ENCODE peak calls at places on chromosomes 16 and 17, in seven cellular contexts. A, P, Y, H, E, T and B are unnamed samples.

GRCh38 chr17:70527364-70527888 is 358.1 kb downstream of the KCNJ2 start:
- DNase-seq in A (no peak), P (no peak), Y (no peak), H (no peak), E (no peak), T (no peak), B (no peak)

GRCh38 chr17:33038740-33039139 is 47.1 kb downstream of the SPACA3 start:
- DNase-seq in A (peak), P (no peak), Y (peak), H (peak), E (no peak), T (peak), B (peak)

GRCh38 chr17:27558842-27559505 is 72.0 kb upstream of the LGALS9 start:
- DNase-seq in A (no peak), P (no peak), Y (no peak), H (peak), E (peak), T (no peak), B (no peak)

GRCh38 chr17:30263552-30264333 is 28.0 kb downstream of the BLMH start:
- DNase-seq in A (peak), P (peak), Y (peak), H (no peak), E (no peak), T (no peak), B (no peak)

GRCh38 chr17:2253768-2254406 is 49.7 kb downstream of the SMG6 start:
- DNase-seq in A (no peak), P (no peak), Y (no peak), H (no peak), E (no peak), T (no peak), B (no peak)

GRCh38 chr16:2884041-2884451 is 1.0 kb downstream of the FLYWCH2 start:
- DNase-seq in A (peak), P (no peak), Y (no peak), H (no peak), E (peak), T (no peak), B (no peak)

GRCh38 chr16:68752602-68753001 is 15.5 kb downstream of the CDH1 start:
- DNase-seq in A (no peak), P (no peak), Y (peak), H (peak), E (no peak), T (no peak), B (no peak)

GRCh38 chr17:67431210-67432015 is 54.3 kb downstream of the PITPNC1 start:
- DNase-seq in A (peak), P (peak), Y (peak), H (no peak), E (no peak), T (no peak), B (no peak)

GRCh38 chr17:74453665-74454196 is 12.7 kb upstream of the CD300A start:
- DNase-seq in A (no peak), P (peak), Y (peak), H (no peak), E (no peak), T (no peak), B (no peak)

GRCh38 chr17:77434136-77435114 is 293.7 kb downstream of the SEC14L1 start:
- DNase-seq in A (no peak), P (no peak), Y (no peak), H (no peak), E (no peak), T (no peak), B (peak)

GRCh38 chr17:57670769-57671545 is 74.1 kb downstream of the CCDC182 start:
- DNase-seq in A (no peak), P (no peak), Y (no peak), H (no peak), E (peak), T (no peak), B (no peak)

GRCh38 chr17:2214047-2214717 is 89.4 kb downstream of the SMG6 start:
- DNase-seq in A (peak), P (peak), Y (no peak), H (peak), E (no peak), T (peak), B (no peak)

GRCh38 chr17:45172541-45173286 is 11.0 kb downstream of the HEXIM2 start:
- DNase-seq in A (peak), P (peak), Y (peak), H (peak), E (peak), T (peak), B (no peak)

GRCh38 chr17:8144401-8145295 is 7.6 kb downstream of the PER1 start:
- DNase-seq in A (no peak), P (no peak), Y (no peak), H (no peak), E (no peak), T (no peak), B (no peak)

GRCh38 chr16:12235110-12235509 is 258.6 kb downstream of the SNX29 start:
- DNase-seq in A (no peak), P (no peak), Y (no peak), H (no peak), E (no peak), T (no peak), B (no peak)

GRCh38 chr17:75652934-75653549 is 13.9 kb downstream of the RECQL5 start:
- DNase-seq in A (peak), P (peak), Y (peak), H (no peak), E (no peak), T (no peak), B (peak)

GRCh38 chr17:57604771-57605733 is 140.0 kb downstream of the CCDC182 start:
- DNase-seq in A (no peak), P (peak), Y (no peak), H (peak), E (peak), T (peak), B (peak)

GRCh38 chr16:20242568-20243240 is 84.6 kb downstream of the GP2 start:
- DNase-seq in A (no peak), P (no peak), Y (no peak), H (no peak), E (no peak), T (no peak), B (no peak)

GRCh38 chr16:1333149-1333812 is at the start of gene BAIAP3:
- DNase-seq in A (no peak), P (no peak), Y (peak), H (peak), E (peak), T (peak), B (peak)

GRCh38 chr17:39724731-39725130 is 5.6 kb downstream of the MIEN1 start:
- DNase-seq in A (no peak), P (no peak), Y (no peak), H (no peak), E (no peak), T (no peak), B (no peak)

GRCh38 chr17:48752399-48753288 is 24.1 kb upstream of the HOXB13 start:
- DNase-seq in A (no peak), P (no peak), Y (no peak), H (no peak), E (no peak), T (no peak), B (no peak)

GRCh38 chr17:48413613-48414405 is 16.2 kb downstream of the SKAP1 start:
- DNase-seq in A (no peak), P (no peak), Y (no peak), H (no peak), E (no peak), T (no peak), B (no peak)

GRCh38 chr16:695355-696089 is 5.3 kb upstream of the WDR24 start:
- DNase-seq in A (no peak), P (no peak), Y (peak), H (peak), E (peak), T (no peak), B (no peak)

GRCh38 chr17:28763804-28764266 is 20.0 kb downstream of the TRAF4 start:
- DNase-seq in A (peak), P (peak), Y (peak), H (peak), E (no peak), T (peak), B (peak)

GRCh38 chr16:65809627-65810026 is 556.9 kb upstream of the CDH5 start:
- DNase-seq in A (no peak), P (no peak), Y (no peak), H (no peak), E (no peak), T (no peak), B (no peak)

GRCh38 chr16:54926166-54926838 is 4.4 kb upstream of the IRX5 start:
- DNase-seq in A (peak), P (peak), Y (no peak), H (no peak), E (no peak), T (no peak), B (no peak)

GRCh38 chr17:78172284-78173024 is 4.1 kb downstream of the SYNGR2 start:
- DNase-seq in A (no peak), P (peak), Y (peak), H (peak), E (peak), T (no peak), B (no peak)

GRCh38 chr17:2954898-2955445 is 108.4 kb downstream of the OR1D5 start:
- DNase-seq in A (peak), P (peak), Y (peak), H (no peak), E (no peak), T (no peak), B (no peak)

GRCh38 chr16:27901956-27902355 is 161.6 kb downstream of the GSG1L start:
- DNase-seq in A (no peak), P (no peak), Y (no peak), H (no peak), E (peak), T (no peak), B (no peak)

GRCh38 chr17:63634163-63634562 is 11.9 kb downstream of the MAP3K3 start:
- DNase-seq in A (no peak), P (peak), Y (no peak), H (no peak), E (no peak), T (peak), B (no peak)

GRCh38 chr17:3959921-3960601 is 4.2 kb downstream of the ATP2A3 start:
- DNase-seq in A (no peak), P (no peak), Y (no peak), H (no peak), E (peak), T (no peak), B (no peak)

GRCh38 chr17:35073991-35074627 is 10.6 kb upstream of the RFFL start:
- DNase-seq in A (no peak), P (no peak), Y (no peak), H (no peak), E (no peak), T (no peak), B (no peak)

GRCh38 chr17:45431531-45432404 is 902 bp downstream of the ARHGAP27 start:
- DNase-seq in A (peak), P (no peak), Y (peak), H (peak), E (peak), T (peak), B (peak)

GRCh38 chr16:67514382-67514828 is 14.2 kb upstream of the RIPOR1 start:
- DNase-seq in A (peak), P (peak), Y (peak), H (peak), E (peak), T (peak), B (peak)

GRCh38 chr17:9842057-9842758 is 16.5 kb downstream of the GLP2R start:
- DNase-seq in A (peak), P (peak), Y (peak), H (peak), E (no peak), T (peak), B (no peak)

GRCh38 chr16:31179747-31180458 is at the start of gene FUS:
- DNase-seq in A (peak), P (peak), Y (peak), H (peak), E (peak), T (peak), B (peak)
- TF ChIP-seq CTCF in A (no peak), P (no peak), Y (no peak), H (no peak), E (no peak), T (no peak), B (no peak)

GRCh38 chr17:82899941-82900340 is 60.1 kb upstream of the ZNF750 start:
- DNase-seq in A (no peak), P (no peak), Y (no peak), H (no peak), E (no peak), T (no peak), B (no peak)
- H3K4me3 ChIP-seq in A (no peak), P (no peak), Y (no peak), H (no peak), E (no peak), T (no peak), B (no peak)

GRCh38 chr17:43757171-43757660 is 1.4 kb downstream of the SOST start:
- DNase-seq in A (no peak), P (no peak), Y (no peak), H (no peak), E (no peak), T (no peak), B (no peak)

GRCh38 chr17:43756176-43756575 is 2.4 kb downstream of the SOST start:
- DNase-seq in A (no peak), P (no peak), Y (no peak), H (no peak), E (no peak), T (no peak), B (no peak)

GRCh38 chr17:43753488-43754129 is 5.0 kb downstream of the SOST start:
- DNase-seq in A (peak), P (no peak), Y (no peak), H (no peak), E (no peak), T (no peak), B (no peak)

GRCh38 chr17:43754947-43755346 is 3.6 kb downstream of the SOST start:
- DNase-seq in A (no peak), P (no peak), Y (no peak), H (no peak), E (no peak), T (no peak), B (no peak)

DNA sequence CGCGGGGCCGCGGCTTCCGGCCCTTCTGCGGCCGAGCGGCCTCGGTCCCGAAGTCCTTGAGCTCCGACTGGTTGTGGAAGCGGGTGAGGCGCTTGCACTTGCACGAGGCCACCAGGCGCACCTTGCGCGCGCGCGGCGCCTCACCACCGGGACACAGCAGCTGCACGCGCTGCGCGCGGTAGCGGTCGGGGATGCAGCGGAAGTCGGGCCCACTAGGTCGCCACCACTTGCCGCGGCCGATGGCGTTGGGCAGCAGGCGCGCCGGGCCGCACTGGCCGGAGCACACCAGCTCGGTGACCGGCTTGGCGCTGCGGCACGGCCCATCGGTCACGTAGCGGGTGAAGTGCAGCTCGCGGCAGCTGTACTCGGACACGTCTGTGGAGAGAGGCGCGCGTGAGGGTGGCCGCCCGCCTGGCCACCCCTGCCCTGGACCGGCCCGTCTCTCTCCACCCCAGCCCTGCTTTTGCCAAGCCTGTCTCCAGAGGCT is 3.2 kb downstream of the SOST start:
- DNase-seq in A (no peak), P (no peak), Y (no peak), H (no peak), E (peak), T (no peak), B (no peak)
- TF ChIP-seq CTCF in A (no peak), P (no peak), Y (no peak), H (no peak), E (no peak), T (no peak), B (no peak)

GRCh38 chr17:79833110-79833450 is 6.2 kb downstream of the CBX4 start:
- DNase-seq in A (no peak), P (no peak), Y (no peak), H (no peak), E (no peak), T (no peak), B (no peak)
- H3K4me3 ChIP-seq in A (no peak), P (no peak), Y (peak), H (no peak), E (no peak), T (peak), B (no peak)

DNA sequence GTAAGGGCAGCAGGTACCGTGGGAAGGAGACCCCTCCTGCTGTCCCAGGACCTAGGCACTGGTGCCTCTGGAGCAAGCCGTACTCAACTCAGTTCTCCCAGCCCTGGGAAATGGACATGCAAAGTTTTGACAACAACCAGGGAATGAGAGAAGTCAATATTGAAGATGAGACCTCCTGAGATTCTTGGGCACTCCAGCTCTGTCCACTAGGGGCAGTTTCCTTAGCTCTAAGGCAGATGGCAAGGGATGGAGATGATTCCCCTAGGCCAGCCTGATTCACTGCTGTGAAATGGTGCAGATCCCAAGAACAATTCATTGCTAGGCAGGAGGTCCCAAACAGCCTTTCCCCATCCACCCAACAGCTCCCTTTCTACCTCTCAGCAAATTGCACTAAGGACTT is 20.6 kb upstream of the SDR42E2 start:
- DNase-seq in A (peak), P (no peak), Y (peak), H (no peak), E (no peak), T (no peak), B (peak)
- TF ChIP-seq CTCF in A (peak), P (peak), Y (peak), H (peak), E (no peak), T (no peak), B (peak)

GRCh38 chr16:30353438-30354129 is 1.5 kb downstream of the CD2BP2 start:
- DNase-seq in A (no peak), P (no peak), Y (no peak), H (peak), E (peak), T (no peak), B (no peak)
- H3K4me3 ChIP-seq in A (peak), P (no peak), Y (peak), H (no peak), E (peak), T (peak), B (peak)

GRCh38 chr16:14301150-14302030 is 230.3 kb downstream of the MRTFB start:
- DNase-seq in A (no peak), P (no peak), Y (peak), H (peak), E (peak), T (peak), B (no peak)
- TF ChIP-seq CTCF in A (no peak), P (no peak), Y (no peak), H (no peak), E (no peak), T (no peak), B (no peak)

DNA sequence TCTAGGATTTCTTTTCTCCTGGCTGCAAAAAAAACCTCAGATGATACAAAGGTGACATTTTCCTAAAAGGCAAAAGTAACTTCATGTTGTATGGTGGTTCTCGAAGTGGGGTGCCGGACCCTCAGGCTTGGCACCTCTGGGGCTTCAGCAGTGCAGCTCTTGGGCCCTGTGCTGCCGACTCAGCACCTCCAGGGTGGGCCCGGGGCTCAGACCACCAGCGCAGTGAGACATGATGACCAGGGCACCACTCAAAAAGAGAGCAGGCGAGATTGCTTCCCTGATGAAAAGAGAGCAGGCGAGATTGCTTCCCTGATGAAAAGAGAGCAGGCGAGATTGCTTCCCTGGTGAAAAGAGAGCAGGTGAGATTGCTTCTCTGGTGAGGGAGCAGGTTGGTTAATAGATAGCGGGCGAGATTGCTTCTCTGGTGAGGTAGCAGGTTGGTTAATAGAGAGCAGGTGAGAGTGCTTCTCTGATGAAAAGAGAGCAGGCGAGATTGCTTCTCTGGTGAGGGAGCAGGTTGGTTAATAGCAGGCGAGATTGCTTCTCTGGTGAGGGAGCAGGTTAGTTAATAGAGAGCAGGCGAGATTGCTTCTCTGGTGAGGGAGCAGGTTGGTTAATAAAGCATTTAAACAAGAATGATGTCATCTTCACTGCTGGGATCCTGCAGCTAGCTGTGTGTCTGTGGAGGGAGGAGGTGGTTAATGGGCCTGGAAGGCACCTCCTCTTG is 98.8 kb upstream of the ZNF750 start:
- DNase-seq in A (no peak), P (no peak), Y (no peak), H (no peak), E (peak), T (no peak), B (peak)
- H3K4me3 ChIP-seq in A (no peak), P (no peak), Y (no peak), H (no peak), E (no peak), T (no peak), B (no peak)

GRCh38 chr17:17890773-17891759 is 54.3 kb upstream of the SREBF1 start:
- DNase-seq in A (peak), P (peak), Y (peak), H (peak), E (peak), T (no peak), B (peak)
- TF ChIP-seq CTCF in A (peak), P (peak), Y (peak), H (peak), E (peak), T (peak), B (peak)